ENCODE peak calls at places on chromosome 15, in four cellular contexts. A, Y, W and P are unnamed samples.

GRCh38 chr15:26166429-26166828 is 303.3 kb upstream of the ATP10A start:
- DNase-seq in A (peak; percentile 52), Y (no peak), W (no peak), P (no peak)

GRCh38 chr15:57762302-57762701 is 55.8 kb downstream of the POLR2M start:
- DNase-seq in W (no peak), A (no peak), Y (no peak), P (no peak)

GRCh38 chr15:67080900-67081431 is 15.6 kb downstream of the SMAD3 start:
- DNase-seq in A (peak; percentile 100), W (no peak), Y (peak; percentile 88), P (no peak)

GRCh38 chr15:91849749-91850161 is 3.8 kb upstream of the SLCO3A1 start:
- DNase-seq in A (peak; percentile 86), Y (peak; percentile 34), W (no peak), P (no peak)

GRCh38 chr15:79736435-79737000 is 160.3 kb downstream of the MTHFS start:
- DNase-seq in Y (peak; percentile 69), A (no peak), W (no peak), P (no peak)

GRCh38 chr15:82803793-82804574 is 1.9 kb downstream of the FSD2 start:
- DNase-seq in Y (peak; percentile 44), A (no peak), W (no peak), P (no peak)

GRCh38 chr15:51992953-51993352 is 21.4 kb upstream of the LEO1 start:
- DNase-seq in A (no peak), W (no peak), Y (no peak), P (no peak)

GRCh38 chr15:56964182-56964581 is 45.7 kb downstream of the TCF12 start:
- DNase-seq in A (no peak), Y (no peak), W (no peak), P (no peak)

GRCh38 chr15:99704444-99704838 is 28.8 kb downstream of the LYSMD4 start:
- DNase-seq in A (peak; percentile 82), Y (peak; percentile 71), W (no peak), P (no peak)

GRCh38 chr15:77019476-77020331 is 24.8 kb downstream of the PSTPIP1 start:
- DNase-seq in W (peak; percentile 12), Y (peak; percentile 14), A (no peak), P (no peak)

GRCh38 chr15:88077249-88077810 is 179.2 kb downstream of the NTRK3 start:
- DNase-seq in Y (no peak), A (no peak), W (no peak), P (no peak)

GRCh38 chr15:37574985-37575384 is 359.5 kb upstream of the TMCO5A start:
- DNase-seq in Y (no peak), A (no peak), W (no peak), P (no peak)

GRCh38 chr15:78804391-78804792 is 6.9 kb downstream of the ADAMTS7 start:
- DNase-seq in Y (no peak), A (no peak), W (no peak), P (no peak)

GRCh38 chr15:37098468-37099320 is 1.7 kb downstream of the MEIS2 start:
- DNase-seq in A (peak; percentile 53), W (no peak), Y (peak; percentile 26), P (peak; percentile 30)

GRCh38 chr15:46654993-46655392 is 1020.2 kb downstream of the SQOR start:
- DNase-seq in W (no peak), Y (no peak), A (no peak), P (no peak)

GRCh38 chr15:29566914-29567313 is 255.4 kb downstream of the TJP1 start:
- DNase-seq in A (no peak), W (no peak), Y (no peak), P (no peak)

GRCh38 chr15:42059661-42060476 is 34.5 kb downstream of the PLA2G4D start:
- DNase-seq in A (peak; percentile 67), W (no peak), Y (peak; percentile 35), P (peak; percentile 59)

GRCh38 chr15:86197770-86198169 is 118.1 kb downstream of the AGBL1 start:
- DNase-seq in A (no peak), Y (no peak), W (no peak), P (no peak)

GRCh38 chr15:64878708-64879107 is 33.0 kb upstream of the ANKDD1A start:
- DNase-seq in W (no peak), A (no peak), Y (no peak), P (no peak)

GRCh38 chr15:61916104-61916503 is 144.1 kb downstream of the VPS13C start:
- DNase-seq in Y (no peak), A (no peak), W (no peak), P (no peak)

GRCh38 chr15:65008989-65009388 is 19.3 kb upstream of the SPG21 start:
- DNase-seq in A (peak; percentile 78), Y (no peak), W (no peak), P (no peak)

GRCh38 chr15:68821190-68821897 is 649 bp upstream of the ANP32A start:
- DNase-seq in A (peak; percentile 64), Y (no peak), W (peak; percentile 40), P (no peak)

GRCh38 chr15:68305420-68305871 is 27.9 kb downstream of the FEM1B start:
- DNase-seq in Y (no peak), W (no peak), A (no peak), P (no peak)

GRCh38 chr15:92818658-92819311 is 81.3 kb upstream of the CHD2 start:
- DNase-seq in Y (no peak), W (peak; percentile 28), A (no peak), P (no peak)

GRCh38 chr15:87731630-87732029 is 524.9 kb downstream of the NTRK3 start:
- DNase-seq in A (no peak), W (no peak), Y (no peak), P (no peak)

GRCh38 chr15:63973212-63974009 is 72.9 kb downstream of the DAPK2 start:
- DNase-seq in Y (no peak), W (no peak), A (no peak), P (no peak)

GRCh38 chr15:67096536-67097294 is 31.3 kb downstream of the SMAD3 start:
- DNase-seq in W (no peak), Y (no peak), A (no peak), P (no peak)

GRCh38 chr15:76501726-76502125 is 165.2 kb downstream of the ISL2 start:
- DNase-seq in W (no peak), Y (no peak), A (no peak), P (no peak)

GRCh38 chr15:50235794-50236193 is 29.7 kb downstream of the HDC start:
- DNase-seq in A (no peak), Y (no peak), W (no peak), P (no peak)

GRCh38 chr15:70210538-70210937 is 112.8 kb upstream of the TLE3 start:
- DNase-seq in Y (no peak), A (no peak), W (no peak), P (no peak)

GRCh38 chr15:56598991-56599390 is 134.1 kb upstream of the MNS1 start:
- DNase-seq in Y (no peak), W (no peak), A (no peak), P (no peak)

GRCh38 chr15:77974098-77974414 is 103.5 kb downstream of the TBC1D2B start:
- DNase-seq in A (no peak), Y (peak; percentile 14), W (peak; percentile 57), P (no peak)

GRCh38 chr15:95857124-95857757 is 473.3 kb upstream of the NR2F2 start:
- DNase-seq in Y (no peak), A (no peak), W (no peak), P (no peak)

GRCh38 chr15:70974004-70974832 is 81.6 kb downstream of the LRRC49 start:
- DNase-seq in A (peak; percentile 49), W (no peak), Y (peak; percentile 23), P (no peak)

GRCh38 chr15:42138411-42138810 is 18.0 kb downstream of the PLA2G4F start:
- DNase-seq in Y (no peak), W (peak; percentile 18), A (no peak), P (no peak)